ENCODE peak calls at places on chromosomes 1 and 21, in four cellular contexts. K is heart left ventricle, I is suprapubic skin, M is uterus. Y is an unnamed sample. For H3K4me1, the result is how much of the 10 kb centered on the place peaks cover.

GRCh38 chr1:41381691-41382530 is 20.7 kb downstream of the FOXO6 start:
- DNase-seq in I (no peak), M (peak), K (no peak), Y (no peak)

GRCh38 chr1:3403388-3404179 is 50.9 kb upstream of the ARHGEF16 start:
- DNase-seq in M (no peak), K (no peak), I (no peak), Y (no peak)

GRCh38 chr1:64675718-64676345 is 69.0 kb upstream of the RAVER2 start:
- DNase-seq in I (no peak), K (no peak), M (no peak), Y (no peak)

GRCh38 chr1:229258031-229258850 is 12.7 kb upstream of the RAB4A start:
- DNase-seq in M (peak), I (no peak), K (no peak), Y (no peak)

GRCh38 chr1:62209931-62210595 is 15.4 kb downstream of the L1TD1 start:
- DNase-seq in I (no peak), M (no peak), K (no peak), Y (no peak)

GRCh38 chr21:33261635-33262034 is 4.5 kb upstream of the IL10RB start:
- DNase-seq in M (no peak), I (no peak), K (no peak), Y (no peak)

GRCh38 chr1:9128161-9128519 is 762 bp downstream of the GPR157 start:
- DNase-seq in M (no peak), K (peak), I (peak), Y (no peak)

GRCh38 chr1:1872329-1872994 is 18.4 kb downstream of the GNB1 start:
- DNase-seq in M (no peak), I (no peak), K (no peak), Y (peak)

GRCh38 chr1:18530567-18531502 is 50.1 kb downstream of the KLHDC7A start:
- DNase-seq in M (no peak), K (no peak), I (peak), Y (peak)

GRCh38 chr1:232600430-232601258 is 29.3 kb downstream of the SIPA1L2 start:
- DNase-seq in M (no peak), I (no peak), K (no peak), Y (no peak)

GRCh38 chr1:64251971-64252370 is 48.5 kb downstream of the UBE2U start:
- DNase-seq in K (no peak), M (no peak), I (no peak), Y (no peak)

GRCh38 chr1:77889671-77890070 is 1.2 kb downstream of the NEXN start:
- DNase-seq in K (no peak), I (no peak), M (no peak), Y (no peak)

GRCh38 chr1:231201375-231202124 is 39.5 kb upstream of the GNPAT start:
- DNase-seq in I (no peak), K (no peak), M (no peak), Y (peak)

GRCh38 chr1:210298936-210299335 is 29.8 kb upstream of the HHAT start:
- DNase-seq in K (no peak), I (no peak), M (no peak), Y (no peak)

GRCh38 chr1:2789164-2789985 is 12.1 kb downstream of the TTC34 start:
- DNase-seq in M (no peak), K (no peak), I (peak), Y (peak)

GRCh38 chr21:21165063-21165645 is 166.9 kb downstream of the NCAM2 start:
- DNase-seq in I (no peak), M (no peak), K (peak), Y (no peak)

GRCh38 chr1:214216031-214216430 is 64.9 kb upstream of the SMYD2 start:
- DNase-seq in M (no peak), K (no peak), I (no peak), Y (no peak)

GRCh38 chr1:64878931-64879710 is 87.2 kb downstream of the JAK1 start:
- DNase-seq in M (no peak), K (no peak), I (no peak), Y (no peak)

GRCh38 chr1:207282496-207283380 is 38.7 kb upstream of the CD55 start:
- DNase-seq in K (no peak), M (no peak), I (no peak), Y (no peak)

GRCh38 chr1:171196351-171196750 is 11.3 kb downstream of the FMO2 start:
- DNase-seq in I (no peak), K (no peak), M (no peak), Y (no peak)

GRCh38 chr1:67683736-67684525 is 1.1 kb upstream of the GADD45A start:
- DNase-seq in M (no peak), K (no peak), I (no peak), Y (no peak)

GRCh38 chr1:67684526-67685066 is 405 bp upstream of the GADD45A start:
- DNase-seq in K (no peak), M (no peak), I (no peak), Y (no peak)

GRCh38 chr1:67686272-67687197 is 1.5 kb downstream of the GADD45A start:
- DNase-seq in M (peak), K (peak), I (peak), Y (peak)

GRCh38 chr1:67685558-67686271 is 714 bp downstream of the GADD45A start:
- DNase-seq in K (peak), I (peak), M (peak), Y (peak)

GRCh38 chr1:67685067-67685557 is at the start of gene GADD45A:
- DNase-seq in K (peak), M (peak), I (peak), Y (peak)
- TF ChIP-seq POLR2A in K (peak), M (peak), I (peak), Y (peak)

GRCh38 chr1:67135354-67135753 is 584 bp upstream of the C1orf141 start:
- DNase-seq in I (no peak), M (no peak), K (no peak), Y (no peak)
- H3K4me1 ChIP-seq in I (under half), M (under half), K (under half), Y (under half)

DNA sequence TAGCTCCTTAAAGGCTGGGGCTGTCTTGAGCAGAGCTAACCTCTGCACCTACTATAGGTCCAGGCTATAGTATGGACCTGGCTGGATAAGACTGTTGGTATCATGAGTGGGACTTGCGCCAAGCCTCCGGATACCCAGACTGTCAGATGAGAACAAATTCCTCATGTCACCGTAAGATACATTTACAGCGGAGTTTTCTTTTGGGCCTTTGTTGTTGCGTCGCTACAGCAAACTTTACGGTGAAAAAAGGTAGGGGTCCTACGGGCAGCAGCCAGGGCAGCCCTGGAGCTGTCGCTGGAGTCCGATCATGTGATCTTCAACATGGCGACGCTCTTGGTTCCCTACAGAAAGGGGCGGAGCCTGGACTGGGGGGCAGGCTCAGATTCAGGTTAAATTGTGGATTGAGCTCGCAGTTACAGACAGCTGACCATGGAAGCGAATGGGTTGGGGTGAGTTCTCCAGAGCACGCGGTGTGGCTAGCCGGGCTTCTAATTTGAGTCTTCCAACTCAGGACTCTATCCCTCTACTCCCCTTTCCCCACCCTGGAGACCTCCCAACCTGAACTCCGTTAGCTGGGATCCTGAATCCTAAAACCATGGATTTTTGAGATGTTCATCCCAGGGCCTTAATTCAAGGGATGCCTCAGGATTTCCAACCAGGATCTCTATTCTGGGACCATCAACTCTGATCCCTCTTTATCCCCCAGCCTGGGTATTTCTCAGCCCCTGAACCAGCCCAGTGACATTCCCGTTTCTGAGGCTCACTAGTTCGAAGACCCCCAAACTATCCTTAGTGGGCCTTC is at the start of gene UROD:
- DNase-seq in M (peak), K (peak), I (peak), Y (peak)
- TF ChIP-seq POLR2A in M (no peak), K (no peak), I (no peak), Y (no peak)

GRCh38 chr1:17188217-17188616 is 16.7 kb upstream of the PADI1 start:
- DNase-seq in I (no peak), M (no peak), K (no peak), Y (no peak)
- H3K4me1 ChIP-seq in I (under half), M (under half), K (under half), Y (under half)

GRCh38 chr1:10614377-10615225 is 139.9 kb downstream of the PEX14 start:
- DNase-seq in K (no peak), I (peak), M (peak), Y (peak)

GRCh38 chr1:10610901-10611600 is 136.3 kb downstream of the PEX14 start:
- DNase-seq in K (no peak), M (no peak), I (no peak), Y (no peak)

GRCh38 chr1:10613861-10614260 is 139.1 kb downstream of the PEX14 start:
- DNase-seq in K (no peak), I (peak), M (no peak), Y (peak)

GRCh38 chr1:10613340-10613739 is 138.6 kb downstream of the PEX14 start:
- DNase-seq in M (no peak), K (no peak), I (peak), Y (peak)

GRCh38 chr1:10612446-10613160 is 137.9 kb downstream of the PEX14 start:
- DNase-seq in K (no peak), I (peak), M (peak), Y (peak)
- TF ChIP-seq POLR2A in K (no peak), I (no peak), M (no peak), Y (no peak)

GRCh38 chr1:10658396-10659066 is 137.9 kb downstream of the CASZ1 start:
- DNase-seq in K (no peak), I (no peak), M (no peak), Y (no peak)
- H3K4me1 ChIP-seq in K (under half), I (under half), M (under half), Y (under half)

GRCh38 chr1:235885654-235886238 is 19.0 kb upstream of the LYST start:
- DNase-seq in M (no peak), I (no peak), K (no peak), Y (no peak)

GRCh38 chr1:235887676-235888075 is 21.0 kb upstream of the LYST start:
- DNase-seq in K (no peak), I (no peak), M (no peak), Y (no peak)

GRCh38 chr1:235882816-235883215 is 16.1 kb upstream of the LYST start:
- DNase-seq in I (no peak), K (no peak), M (no peak), Y (no peak)

GRCh38 chr1:235881930-235882700 is 15.4 kb upstream of the LYST start:
- DNase-seq in M (no peak), K (no peak), I (no peak), Y (no peak)

GRCh38 chr1:235883261-235883927 is 16.7 kb upstream of the LYST start:
- DNase-seq in I (peak), M (peak), K (peak), Y (no peak)
- TF ChIP-seq POLR2A in I (no peak), M (no peak), K (no peak), Y (no peak)

DNA sequence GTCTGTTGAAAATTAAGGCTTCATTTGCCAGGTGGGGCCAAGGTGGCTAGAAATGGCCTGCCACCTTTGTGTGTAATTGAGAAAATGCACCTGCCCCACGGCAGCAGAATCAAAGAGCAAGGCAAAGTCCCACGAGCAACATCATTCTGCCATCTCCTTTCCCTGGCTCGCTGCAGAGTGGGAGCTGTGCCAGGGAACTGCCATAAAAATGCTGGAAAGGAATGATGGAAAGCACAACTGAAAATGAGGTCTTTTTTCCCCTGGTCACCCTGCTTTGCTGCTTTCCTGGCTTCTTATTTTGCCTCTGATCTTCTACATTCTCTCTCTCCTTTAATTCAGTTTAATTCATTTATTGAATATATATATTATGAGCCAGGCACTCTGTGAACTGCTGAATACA is 5.5 kb upstream of the OLFML2B start:
- DNase-seq in I (no peak), M (peak), K (no peak), Y (no peak)
- H3K4me1 ChIP-seq in I (under half), M (under half), K (under half), Y (under half)

DNA sequence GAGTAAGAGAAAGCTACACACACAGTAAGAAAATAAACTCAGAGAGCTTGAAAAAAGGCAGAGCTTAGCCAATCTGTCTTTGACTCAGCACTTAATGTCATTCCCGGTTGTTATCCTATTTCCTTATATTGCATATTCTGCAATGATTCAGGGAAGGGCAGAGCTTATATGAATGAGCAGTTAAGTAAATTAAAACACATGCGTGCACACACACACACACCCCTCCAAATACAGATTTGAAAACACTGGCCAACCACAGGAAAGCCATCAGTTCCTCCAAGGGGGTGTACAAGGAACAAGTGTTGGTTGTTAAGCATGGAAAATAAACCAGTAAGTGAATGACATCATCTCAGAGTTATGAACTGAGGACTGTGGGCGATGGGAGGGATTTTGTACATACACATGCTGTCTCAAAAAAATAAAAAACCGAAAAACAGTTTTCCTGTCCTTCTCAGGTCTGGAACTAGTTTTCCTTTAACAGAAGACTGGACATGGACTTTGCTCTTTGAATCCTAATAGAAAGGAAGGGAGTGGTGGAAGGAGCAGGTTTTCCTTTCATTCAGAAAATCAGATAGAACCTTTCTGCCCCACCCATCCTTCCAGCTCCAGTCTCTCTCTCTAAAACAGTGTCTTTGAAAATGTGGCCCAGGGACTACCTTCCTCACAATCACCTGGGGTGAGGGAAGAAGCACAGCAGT is 955 bp downstream of the IQGAP3 start:
- DNase-seq in I (no peak), M (no peak), K (no peak), Y (no peak)
- TF ChIP-seq POLR2A in I (no peak), M (no peak), K (no peak), Y (no peak)

DNA sequence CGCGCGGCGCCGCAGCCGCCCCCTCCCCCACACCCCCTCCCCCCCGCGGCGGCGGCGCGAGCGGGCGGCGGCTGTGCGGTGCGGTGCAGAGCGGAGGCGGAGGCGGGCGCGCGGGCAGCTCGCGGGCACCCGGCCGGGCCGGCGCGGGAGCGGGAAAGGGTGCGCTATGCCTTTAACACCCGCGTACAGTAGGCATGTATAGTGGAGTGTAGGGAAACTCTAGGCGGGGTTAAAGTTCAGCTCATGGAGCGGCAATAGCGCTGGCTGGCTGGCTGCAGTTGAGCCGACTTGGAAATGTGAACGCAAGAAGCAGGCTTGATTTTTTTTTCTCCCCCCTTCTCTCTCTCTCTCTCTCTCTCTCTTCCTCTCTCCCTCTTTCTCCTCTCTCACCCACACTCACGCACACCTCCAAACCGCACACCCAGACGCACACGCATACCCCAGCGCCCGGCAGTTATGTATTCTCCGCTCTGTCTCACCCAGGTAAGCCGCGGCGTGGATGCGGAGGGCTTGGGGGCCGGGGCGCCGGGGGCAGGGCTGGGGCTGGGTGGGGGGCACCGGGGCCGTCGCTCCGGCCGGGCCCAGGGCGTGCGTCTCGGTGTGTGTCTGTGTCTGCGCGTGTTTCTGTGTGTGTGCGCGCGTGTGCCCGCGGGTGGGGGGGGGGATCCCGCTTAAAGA is at the start of gene NFIA:
- DNase-seq in M (peak), I (no peak), K (peak), Y (peak)
- H3K4me1 ChIP-seq in M (under half), I (half or more), K (under half), Y (half or more)

Y was measured in spleen.